ENCODE peak calls at places on chromosomes 6 and 20, in seven cellular contexts. One of them, this sample, is unnamed.

GRCh38 chr6:161139766-161140553 is 133.9 kb downstream of the AGPAT4 start:
- DNase-seq in foreskin fibroblast: peak; percentile 26
- DNase-seq in amniotic epithelial cell: no peak
- DNase-seq in activated CD4-positive, alpha-beta T cell treated with anti-CD3 and anti-CD28 coated beads, Interleukin-2, amount 50 U/mL, for 1 hour: no peak
- DNase-seq in cardiac muscle cell: no peak
- DNase-seq in transverse colon: peak; percentile 72
- DNase-seq in kidney tubule cell: peak; percentile 69
- DNase-seq in this sample: peak; percentile 79

GRCh38 chr6:106608080-106608668 is 21.1 kb downstream of the RTN4IP1 start:
- DNase-seq in foreskin fibroblast: peak; percentile 63
- DNase-seq in amniotic epithelial cell: peak; percentile 69
- DNase-seq in activated CD4-positive, alpha-beta T cell treated with anti-CD3 and anti-CD28 coated beads, Interleukin-2, amount 50 U/mL, for 1 hour: no peak
- DNase-seq in cardiac muscle cell: peak; percentile 65
- DNase-seq in transverse colon: peak; percentile 12
- DNase-seq in kidney tubule cell: peak; percentile 76
- DNase-seq in this sample: peak; percentile 74

GRCh38 chr6:26607434-26608230 is 10.9 kb downstream of the ABT1 start:
- DNase-seq in foreskin fibroblast: peak; percentile 76
- DNase-seq in amniotic epithelial cell: peak; percentile 45
- DNase-seq in activated CD4-positive, alpha-beta T cell treated with anti-CD3 and anti-CD28 coated beads, Interleukin-2, amount 50 U/mL, for 1 hour: peak; percentile 54
- DNase-seq in cardiac muscle cell: peak; percentile 74
- DNase-seq in transverse colon: peak; percentile 57
- DNase-seq in kidney tubule cell: peak; percentile 68
- DNase-seq in this sample: peak; percentile 74

GRCh38 chr6:110672122-110672521 is 143.1 kb downstream of the CDK19 start:
- DNase-seq in foreskin fibroblast: no peak
- DNase-seq in amniotic epithelial cell: no peak
- DNase-seq in activated CD4-positive, alpha-beta T cell treated with anti-CD3 and anti-CD28 coated beads, Interleukin-2, amount 50 U/mL, for 1 hour: no peak
- DNase-seq in cardiac muscle cell: no peak
- DNase-seq in transverse colon: no peak
- DNase-seq in kidney tubule cell: no peak
- DNase-seq in this sample: no peak

GRCh38 chr6:160041608-160042007 is 72.7 kb downstream of the IGF2R start:
- DNase-seq in foreskin fibroblast: peak; percentile 86
- DNase-seq in amniotic epithelial cell: peak; percentile 81
- DNase-seq in activated CD4-positive, alpha-beta T cell treated with anti-CD3 and anti-CD28 coated beads, Interleukin-2, amount 50 U/mL, for 1 hour: no peak
- DNase-seq in cardiac muscle cell: peak; percentile 89
- DNase-seq in transverse colon: no peak
- DNase-seq in kidney tubule cell: peak; percentile 27
- DNase-seq in this sample: peak; percentile 23

GRCh38 chr20:53657289-53657678 is 63.6 kb upstream of the ZNF217 start:
- DNase-seq in foreskin fibroblast: no peak
- DNase-seq in amniotic epithelial cell: no peak
- DNase-seq in activated CD4-positive, alpha-beta T cell treated with anti-CD3 and anti-CD28 coated beads, Interleukin-2, amount 50 U/mL, for 1 hour: no peak
- DNase-seq in cardiac muscle cell: no peak
- DNase-seq in transverse colon: no peak
- DNase-seq in kidney tubule cell: no peak
- DNase-seq in this sample: no peak

GRCh38 chr6:130503146-130503545 is 137.3 kb downstream of the TMEM200A start:
- DNase-seq in foreskin fibroblast: peak; percentile 90
- DNase-seq in amniotic epithelial cell: peak; percentile 69
- DNase-seq in activated CD4-positive, alpha-beta T cell treated with anti-CD3 and anti-CD28 coated beads, Interleukin-2, amount 50 U/mL, for 1 hour: no peak
- DNase-seq in cardiac muscle cell: peak; percentile 63
- DNase-seq in transverse colon: no peak
- DNase-seq in kidney tubule cell: no peak
- DNase-seq in this sample: no peak

GRCh38 chr6:111982681-111983080 is 71.2 kb upstream of the CCN6 start:
- DNase-seq in foreskin fibroblast: no peak
- DNase-seq in amniotic epithelial cell: no peak
- DNase-seq in activated CD4-positive, alpha-beta T cell treated with anti-CD3 and anti-CD28 coated beads, Interleukin-2, amount 50 U/mL, for 1 hour: no peak
- DNase-seq in cardiac muscle cell: no peak
- DNase-seq in transverse colon: no peak
- DNase-seq in kidney tubule cell: no peak
- DNase-seq in this sample: no peak

This sample was measured in lung microvascular endothelial cell.